ENCODE peak calls at places on chromosomes 2 and 18, in six cellular contexts. H is cardiac fibroblast, Y is left lung, Q is lung, C is fibroblast of the aortic adventitia, A is endothelial cell of umbilical vein. S is an unnamed sample.

GRCh38 chr2:152062130-152063091 is 36.4 kb downstream of the CACNB4 start:
- DNase-seq in H (peak; percentile 60), Y (no peak), Q (peak; percentile 47), C (peak; percentile 94), A (no peak), S (peak; percentile 92)

GRCh38 chr2:70029814-70030409 is 57.4 kb upstream of the PCBP1 start:
- DNase-seq in H (peak; percentile 89), Y (peak; percentile 83), Q (peak; percentile 39), C (peak; percentile 92), A (peak; percentile 8), S (peak; percentile 79)

GRCh38 chr2:52416340-52416739 is 1351.3 kb upstream of the CHAC2 start:
- DNase-seq in H (peak; percentile 9), Y (no peak), Q (no peak), C (peak; percentile 16), A (peak; percentile 3), S (no peak)

GRCh38 chr2:181311841-181312240 is 145.3 kb upstream of the ITGA4 start:
- DNase-seq in H (no peak), Y (no peak), Q (no peak), C (no peak), A (no peak), S (no peak)

GRCh38 chr2:73203055-73203681 is 794 bp downstream of the NOTO start:
- DNase-seq in H (no peak), Y (peak; percentile 64), Q (peak; percentile 54), C (no peak), A (no peak), S (no peak)

GRCh38 chr2:119438726-119439284 is 7.2 kb downstream of the TMEM37 start:
- DNase-seq in H (no peak), Y (no peak), Q (no peak), C (no peak), A (no peak), S (no peak)

GRCh38 chr2:94956797-94957391 is 68.6 kb upstream of the MAL start:
- DNase-seq in H (peak; percentile 46), Y (no peak), Q (no peak), C (peak; percentile 47), A (peak; percentile 30), S (peak; percentile 23)

GRCh38 chr2:63792523-63792922 is 49.2 kb upstream of the UGP2 start:
- DNase-seq in H (peak; percentile 96), Y (no peak), Q (no peak), C (peak; percentile 69), A (peak; percentile 34), S (peak; percentile 87)

GRCh38 chr2:212997526-212998020 is 153.8 kb downstream of the IKZF2 start:
- DNase-seq in H (no peak), Y (no peak), Q (no peak), C (no peak), A (no peak), S (no peak)

GRCh38 chr2:173652311-173652710 is 297.6 kb downstream of the CDCA7 start:
- DNase-seq in H (peak; percentile 95), Y (no peak), Q (no peak), C (peak; percentile 98), A (no peak), S (peak; percentile 92)

GRCh38 chr2:206116278-206116677 is 30.3 kb upstream of the INO80D start:
- DNase-seq in H (no peak), Y (no peak), Q (no peak), C (no peak), A (no peak), S (no peak)

GRCh38 chr2:178397002-178397605 is 53.9 kb downstream of the PRKRA start:
- DNase-seq in H (peak; percentile 72), Y (no peak), Q (no peak), C (peak; percentile 71), A (peak; percentile 59), S (peak; percentile 53)

GRCh38 chr18:48634975-48635374 is 96.1 kb downstream of the CTIF start:
- DNase-seq in H (no peak), Y (no peak), Q (no peak), C (no peak), A (no peak), S (no peak)

GRCh38 chr2:135525786-135526185 is 5.2 kb downstream of the ZRANB3 start:
- DNase-seq in H (no peak), Y (no peak), Q (no peak), C (no peak), A (no peak), S (no peak)

GRCh38 chr2:65349863-65350262 is 82.5 kb downstream of the SPRED2 start:
- DNase-seq in H (peak; percentile 86), Y (peak; percentile 39), Q (no peak), C (peak; percentile 81), A (peak; percentile 71), S (peak; percentile 66)

GRCh38 chr18:48837676-48838075 is 113.1 kb downstream of the SMAD7 start:
- DNase-seq in H (no peak), Y (no peak), Q (no peak), C (no peak), A (no peak), S (no peak)

GRCh38 chr18:13463526-13463925 is 245.0 kb downstream of the LDLRAD4 start:
- DNase-seq in H (no peak), Y (no peak), Q (no peak), C (no peak), A (no peak), S (no peak)

GRCh38 chr2:96764253-96764637 is 3.5 kb downstream of the CNNM4 start:
- DNase-seq in H (no peak), Y (peak; percentile 55), Q (no peak), C (peak; percentile 23), A (no peak), S (no peak)

GRCh38 chr2:191001624-191002023 is 12.3 kb downstream of the STAT1 start:
- DNase-seq in H (no peak), Y (no peak), Q (no peak), C (no peak), A (no peak), S (no peak)

DNA sequence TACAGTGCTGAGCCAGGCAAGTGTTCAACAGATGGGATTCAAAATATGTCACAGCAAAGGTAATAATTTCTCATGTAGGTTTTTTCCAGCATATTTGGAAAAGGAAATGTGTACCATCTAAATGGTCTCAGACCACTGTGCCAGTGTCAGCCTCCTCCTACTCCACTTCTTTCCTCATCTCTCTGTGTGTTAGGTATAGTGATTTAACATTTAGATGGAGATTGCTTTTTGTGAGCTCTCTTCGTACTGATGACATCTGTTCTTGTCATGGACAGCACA is 80.9 kb upstream of the TSPYL6 start:
- DNase-seq in H (no peak), Y (no peak), Q (no peak), C (no peak), A (no peak), S (peak; percentile 31)
- H3K4me3 ChIP-seq in H (no peak overlapping the region), Y (no peak overlapping the region), Q (no peak overlapping the region), C (no peak overlapping the region), A (no peak overlapping the region), S (no peak overlapping the region)

DNA sequence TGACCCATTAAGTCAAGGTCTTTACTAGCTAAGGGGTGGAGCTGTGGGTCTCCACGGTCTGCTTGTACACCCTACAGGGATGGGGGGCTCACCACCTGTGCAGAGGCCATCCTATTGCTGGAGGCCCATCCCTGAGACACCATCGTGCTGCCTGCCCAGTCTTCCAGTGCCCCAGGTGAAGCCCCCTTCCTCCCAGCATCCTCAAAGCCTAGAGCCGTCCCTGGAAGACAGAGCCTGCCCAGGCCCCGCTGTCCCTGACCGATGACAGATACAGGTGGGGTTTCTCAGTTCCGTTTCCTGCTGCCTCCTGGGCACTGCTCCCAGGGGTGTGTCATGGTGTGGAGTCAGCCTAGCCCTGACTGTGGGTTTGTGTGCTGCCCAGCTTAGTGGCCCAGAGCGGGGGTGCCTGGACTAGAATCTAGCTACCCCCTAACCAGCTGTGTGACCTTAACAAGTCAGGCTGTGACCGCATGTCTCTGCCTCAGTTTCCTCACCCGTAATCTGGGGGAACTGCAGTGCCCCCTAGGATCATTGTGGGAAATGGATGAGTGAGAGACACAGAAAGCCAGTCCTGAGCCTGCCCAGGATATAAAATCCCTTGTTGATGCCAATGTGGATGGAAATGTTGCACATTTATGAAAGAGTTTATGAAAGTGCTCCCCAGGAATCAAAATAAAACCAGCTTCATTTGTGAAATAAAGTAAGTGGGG is 2.0 kb downstream of the OTOS start:
- DNase-seq in H (peak; percentile 27), Y (peak; percentile 10), Q (no peak), C (peak; percentile 8), A (no peak), S (no peak)
- TF ChIP-seq CTCF in H (no peak), Y (no peak), Q (no peak), C (no peak), A (no peak), S (no peak)

GRCh38 chr2:48588745-48589144 is 28.9 kb upstream of the GTF2A1L start:
- DNase-seq in H (no peak), Y (no peak), Q (no peak), C (no peak), A (no peak), S (no peak)
- H3K4me3 ChIP-seq in H (no peak overlapping the region), Y (no peak overlapping the region), Q (no peak overlapping the region), C (no peak overlapping the region), A (no peak overlapping the region), S (no peak overlapping the region)

DNA sequence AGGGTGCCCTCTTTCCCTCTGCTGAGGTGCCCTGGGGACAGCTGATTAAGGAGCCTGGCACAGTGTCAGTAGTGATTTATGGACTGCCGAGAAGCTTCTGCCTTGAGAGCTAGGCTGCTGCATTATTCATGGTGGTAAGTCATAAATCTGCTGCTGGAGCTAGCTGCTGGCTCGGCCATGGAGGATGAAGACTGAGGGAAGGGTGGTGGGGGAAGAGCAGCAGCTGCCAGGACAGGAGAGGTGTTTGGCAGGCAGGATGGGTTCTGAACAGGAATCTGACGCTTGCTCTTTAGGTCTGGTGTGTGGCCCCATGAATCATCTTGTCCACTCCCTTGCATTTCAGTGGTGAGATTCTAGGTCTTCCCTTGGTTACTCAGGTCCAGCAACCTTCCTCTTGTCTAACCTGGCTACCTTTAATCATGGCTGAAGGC is 296.3 kb downstream of the DYSF start:
- DNase-seq in H (peak; percentile 25), Y (no peak), Q (no peak), C (peak; percentile 22), A (no peak), S (peak; percentile 48)
- TF ChIP-seq CTCF in H (no peak), Y (no peak), Q (no peak), C (no peak), A (no peak), S (no peak)

GRCh38 chr2:238294393-238295143 is 6.2 kb upstream of the PER2 start:
- DNase-seq in H (no peak), Y (no peak), Q (no peak), C (no peak), A (no peak), S (no peak)
- H3K4me3 ChIP-seq in H (no peak overlapping the region), Y (no peak overlapping the region), Q (no peak overlapping the region), C (no peak overlapping the region), A (no peak overlapping the region), S (no peak overlapping the region)

DNA sequence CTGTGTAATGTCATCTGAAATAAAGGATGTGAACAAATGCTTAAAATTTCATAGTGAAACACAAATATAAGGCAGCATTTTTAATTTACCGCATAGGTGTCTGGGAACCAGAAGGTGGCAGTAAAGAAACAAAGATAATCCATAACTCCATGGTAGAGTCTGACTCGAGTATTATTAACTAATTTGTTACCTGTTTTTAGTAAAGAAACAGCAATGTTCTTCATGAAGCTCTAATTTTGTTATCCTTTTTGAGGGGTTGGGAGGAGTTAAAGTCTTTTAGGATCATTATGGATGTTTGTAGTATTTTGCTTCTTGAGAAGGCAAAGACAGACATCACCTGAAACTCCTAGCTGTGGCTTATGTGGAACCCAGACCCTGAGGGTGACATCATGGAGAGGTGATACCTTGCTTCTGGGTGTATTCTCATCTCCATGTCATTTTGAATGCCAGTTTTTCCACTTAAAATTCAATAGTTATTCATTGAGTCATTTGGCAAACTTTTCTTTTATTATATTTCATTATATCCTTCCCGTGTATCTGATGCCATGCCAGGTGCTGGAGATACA is 286.2 kb upstream of the EPAS1 start:
- DNase-seq in H (peak; percentile 78), Y (no peak), Q (no peak), C (peak; percentile 76), A (peak; percentile 72), S (peak; percentile 62)
- TF ChIP-seq CTCF in H (peak; percentile 64), Y (peak; percentile 75), Q (peak; percentile 53), C (peak; percentile 64), A (peak; percentile 32), S (peak; percentile 77)